ENCODE peak calls at places on chromosomes 5 and 9, in ten cellular contexts. One of them, this sample, is unnamed.

GRCh38 chr5:131112424-131112823 is 52.6 kb downstream of the HINT1 start:
- DNase-seq in colonic mucosa: no peak
- DNase-seq in ascending aorta: no peak
- DNase-seq in activated T-cell treated with anti-CD3 and anti-CD28 coated beads, Interleukin-2, amount 50 U/mL, for 72 hours: no peak
- DNase-seq in activated T-helper 9 cell treated with anti-CD3 and anti-CD28 coated beads, Interleukin-2, amount 50 U/mL, for 16 hours: no peak
- DNase-seq in EL: no peak
- DNase-seq in HTR-8/SVneo: no peak
- DNase-seq in foreskin fibroblast: no peak
- DNase-seq in NCI-H1694 treated with DMSO at 0.1 percent for 48 hours: no peak
- DNase-seq in frontal cortex: no peak
- DNase-seq in this sample: no peak

GRCh38 chr5:147479949-147480348 is 29.9 kb downstream of the DPYSL3 start:
- DNase-seq in colonic mucosa: no peak
- DNase-seq in ascending aorta: no peak
- DNase-seq in activated T-cell treated with anti-CD3 and anti-CD28 coated beads, Interleukin-2, amount 50 U/mL, for 72 hours: no peak
- DNase-seq in activated T-helper 9 cell treated with anti-CD3 and anti-CD28 coated beads, Interleukin-2, amount 50 U/mL, for 16 hours: no peak
- DNase-seq in EL: no peak
- DNase-seq in HTR-8/SVneo: no peak
- DNase-seq in foreskin fibroblast: peak
- DNase-seq in NCI-H1694 treated with DMSO at 0.1 percent for 48 hours: no peak
- DNase-seq in frontal cortex: no peak
- DNase-seq in this sample: no peak

GRCh38 chr5:154486427-154486866 is 8.4 kb upstream of the HAND1 start:
- DNase-seq in colonic mucosa: no peak
- DNase-seq in ascending aorta: no peak
- DNase-seq in activated T-cell treated with anti-CD3 and anti-CD28 coated beads, Interleukin-2, amount 50 U/mL, for 72 hours: no peak
- DNase-seq in activated T-helper 9 cell treated with anti-CD3 and anti-CD28 coated beads, Interleukin-2, amount 50 U/mL, for 16 hours: no peak
- DNase-seq in EL: no peak
- DNase-seq in HTR-8/SVneo: no peak
- DNase-seq in foreskin fibroblast: no peak
- DNase-seq in NCI-H1694 treated with DMSO at 0.1 percent for 48 hours: no peak
- DNase-seq in frontal cortex: no peak
- DNase-seq in this sample: no peak

GRCh38 chr9:12640866-12641636 is 52.1 kb upstream of the TYRP1 start:
- DNase-seq in colonic mucosa: no peak
- DNase-seq in ascending aorta: no peak
- DNase-seq in activated T-cell treated with anti-CD3 and anti-CD28 coated beads, Interleukin-2, amount 50 U/mL, for 72 hours: no peak
- DNase-seq in activated T-helper 9 cell treated with anti-CD3 and anti-CD28 coated beads, Interleukin-2, amount 50 U/mL, for 16 hours: no peak
- DNase-seq in EL: no peak
- DNase-seq in HTR-8/SVneo: no peak
- DNase-seq in foreskin fibroblast: no peak
- DNase-seq in NCI-H1694 treated with DMSO at 0.1 percent for 48 hours: no peak
- DNase-seq in frontal cortex: no peak
- DNase-seq in this sample: no peak

GRCh38 chr5:66307647-66308257 is 163.7 kb downstream of the SREK1 start:
- DNase-seq in colonic mucosa: no peak
- DNase-seq in ascending aorta: no peak
- DNase-seq in activated T-cell treated with anti-CD3 and anti-CD28 coated beads, Interleukin-2, amount 50 U/mL, for 72 hours: peak
- DNase-seq in activated T-helper 9 cell treated with anti-CD3 and anti-CD28 coated beads, Interleukin-2, amount 50 U/mL, for 16 hours: no peak
- DNase-seq in EL: peak
- DNase-seq in HTR-8/SVneo: peak
- DNase-seq in foreskin fibroblast: peak
- DNase-seq in NCI-H1694 treated with DMSO at 0.1 percent for 48 hours: peak
- DNase-seq in frontal cortex: peak
- DNase-seq in this sample: no peak

GRCh38 chr5:36570268-36570667 is 36.1 kb upstream of the SLC1A3 start:
- DNase-seq in colonic mucosa: no peak
- DNase-seq in ascending aorta: no peak
- DNase-seq in activated T-cell treated with anti-CD3 and anti-CD28 coated beads, Interleukin-2, amount 50 U/mL, for 72 hours: no peak
- DNase-seq in activated T-helper 9 cell treated with anti-CD3 and anti-CD28 coated beads, Interleukin-2, amount 50 U/mL, for 16 hours: no peak
- DNase-seq in EL: peak
- DNase-seq in HTR-8/SVneo: no peak
- DNase-seq in foreskin fibroblast: peak
- DNase-seq in NCI-H1694 treated with DMSO at 0.1 percent for 48 hours: no peak
- DNase-seq in frontal cortex: no peak
- DNase-seq in this sample: no peak

GRCh38 chr9:135479469-135480052 is at the start of gene PPP1R26:
- DNase-seq in colonic mucosa: no peak
- DNase-seq in ascending aorta: no peak
- DNase-seq in activated T-cell treated with anti-CD3 and anti-CD28 coated beads, Interleukin-2, amount 50 U/mL, for 72 hours: no peak
- DNase-seq in activated T-helper 9 cell treated with anti-CD3 and anti-CD28 coated beads, Interleukin-2, amount 50 U/mL, for 16 hours: no peak
- DNase-seq in EL: no peak
- DNase-seq in HTR-8/SVneo: peak
- DNase-seq in foreskin fibroblast: peak
- DNase-seq in NCI-H1694 treated with DMSO at 0.1 percent for 48 hours: no peak
- DNase-seq in frontal cortex: peak
- DNase-seq in this sample: no peak

GRCh38 chr5:18043344-18043743 is 409.1 kb downstream of the TAF11L14 start:
- DNase-seq in colonic mucosa: no peak
- DNase-seq in ascending aorta: no peak
- DNase-seq in activated T-cell treated with anti-CD3 and anti-CD28 coated beads, Interleukin-2, amount 50 U/mL, for 72 hours: no peak
- DNase-seq in activated T-helper 9 cell treated with anti-CD3 and anti-CD28 coated beads, Interleukin-2, amount 50 U/mL, for 16 hours: no peak
- DNase-seq in EL: no peak
- DNase-seq in HTR-8/SVneo: no peak
- DNase-seq in foreskin fibroblast: no peak
- DNase-seq in NCI-H1694 treated with DMSO at 0.1 percent for 48 hours: no peak
- DNase-seq in frontal cortex: no peak
- DNase-seq in this sample: no peak

GRCh38 chr5:9544056-9544455 is 1.8 kb downstream of the SEMA5A start:
- DNase-seq in colonic mucosa: no peak
- DNase-seq in ascending aorta: no peak
- DNase-seq in activated T-cell treated with anti-CD3 and anti-CD28 coated beads, Interleukin-2, amount 50 U/mL, for 72 hours: no peak
- DNase-seq in activated T-helper 9 cell treated with anti-CD3 and anti-CD28 coated beads, Interleukin-2, amount 50 U/mL, for 16 hours: no peak
- DNase-seq in EL: no peak
- DNase-seq in HTR-8/SVneo: no peak
- DNase-seq in foreskin fibroblast: no peak
- DNase-seq in NCI-H1694 treated with DMSO at 0.1 percent for 48 hours: no peak
- DNase-seq in frontal cortex: no peak
- DNase-seq in this sample: no peak

GRCh38 chr9:36416870-36417269 is 16.8 kb upstream of the RNF38 start:
- DNase-seq in colonic mucosa: no peak
- DNase-seq in ascending aorta: no peak
- DNase-seq in activated T-cell treated with anti-CD3 and anti-CD28 coated beads, Interleukin-2, amount 50 U/mL, for 72 hours: no peak
- DNase-seq in activated T-helper 9 cell treated with anti-CD3 and anti-CD28 coated beads, Interleukin-2, amount 50 U/mL, for 16 hours: no peak
- DNase-seq in EL: no peak
- DNase-seq in HTR-8/SVneo: no peak
- DNase-seq in foreskin fibroblast: no peak
- DNase-seq in NCI-H1694 treated with DMSO at 0.1 percent for 48 hours: no peak
- DNase-seq in frontal cortex: no peak
- DNase-seq in this sample: no peak

GRCh38 chr5:54904425-54904824 is 81.0 kb downstream of the ESM1 start:
- DNase-seq in colonic mucosa: no peak
- DNase-seq in ascending aorta: no peak
- DNase-seq in activated T-cell treated with anti-CD3 and anti-CD28 coated beads, Interleukin-2, amount 50 U/mL, for 72 hours: no peak
- DNase-seq in activated T-helper 9 cell treated with anti-CD3 and anti-CD28 coated beads, Interleukin-2, amount 50 U/mL, for 16 hours: no peak
- DNase-seq in EL: peak
- DNase-seq in HTR-8/SVneo: peak
- DNase-seq in foreskin fibroblast: peak
- DNase-seq in NCI-H1694 treated with DMSO at 0.1 percent for 48 hours: peak
- DNase-seq in frontal cortex: no peak
- DNase-seq in this sample: no peak

This sample was measured in GM12878.